ENCODE peak calls at places on chromosomes 13 and 19, in nine cellular contexts. L is HCT116, M is cardiac fibroblast, T is colonic mucosa, O is retinal pigment epithelial cell, E is uterus, G is GM12865, N is fibroblast of lung, Q is ascending aorta. B is an unnamed sample.

GRCh38 chr13:28471408-28471807 is 23.5 kb downstream of the FLT1 start:
- DNase-seq in L (no peak), M (no peak), T (no peak), O (no peak), E (no peak), G (no peak), N (no peak), Q (no peak), B (no peak)

GRCh38 chr13:84192125-84192524 is 309.9 kb upstream of the SLITRK1 start:
- DNase-seq in L (no peak), M (peak; percentile 61), T (no peak), O (peak; percentile 78), E (no peak), G (no peak), N (peak; percentile 47), Q (no peak), B (peak; percentile 37)

GRCh38 chr13:111531505-111531904 is 211.1 kb downstream of the TEX29 start:
- DNase-seq in L (peak; percentile 6), M (peak; percentile 8), T (no peak), O (no peak), E (no peak), G (no peak), N (peak; percentile 20), Q (no peak), B (no peak)

GRCh38 chr19:51293571-51294210 is 17.8 kb upstream of the IGLON5 start:
- DNase-seq in L (no peak), M (no peak), T (no peak), O (no peak), E (no peak), G (no peak), N (no peak), Q (no peak), B (no peak)

GRCh38 chr19:6378036-6378435 is 2.3 kb upstream of the PSPN start:
- DNase-seq in L (no peak), M (no peak), T (no peak), O (peak; percentile 78), E (peak; percentile 59), G (no peak), N (no peak), Q (no peak), B (no peak)

GRCh38 chr19:21947775-21948174 is 63.0 kb downstream of the ZNF208 start:
- DNase-seq in L (peak; percentile 4), M (peak; percentile 11), T (no peak), O (no peak), E (no peak), G (peak; percentile 5), N (peak; percentile 14), Q (no peak), B (no peak)

GRCh38 chr13:49858183-49858856 is 65.8 kb upstream of the KPNA3 start:
- DNase-seq in L (no peak), M (peak; percentile 99), T (no peak), O (peak; percentile 90), E (no peak), G (no peak), N (peak; percentile 95), Q (no peak), B (peak; percentile 97)

GRCh38 chr13:28531195-28531955 is 36.4 kb upstream of the FLT1 start:
- DNase-seq in L (no peak), M (peak; percentile 33), T (peak; percentile 33), O (no peak), E (peak; percentile 40), G (no peak), N (peak; percentile 17), Q (peak; percentile 70), B (peak; percentile 40)

GRCh38 chr13:26961890-26962615 is 201.5 kb upstream of the GPR12 start:
- DNase-seq in L (no peak), M (no peak), T (peak; percentile 90), O (no peak), E (no peak), G (no peak), N (no peak), Q (no peak), B (no peak)

GRCh38 chr13:43300817-43301216 is 277.4 kb downstream of the DNAJC15 start:
- DNase-seq in L (no peak), M (peak; percentile 52), T (no peak), O (no peak), E (no peak), G (no peak), N (peak; percentile 69), Q (no peak), B (peak; percentile 81)

GRCh38 chr13:25715760-25716159 is 336.1 kb downstream of the SHISA2 start:
- DNase-seq in L (no peak), M (no peak), T (no peak), O (no peak), E (no peak), G (no peak), N (no peak), Q (no peak), B (no peak)

GRCh38 chr19:35225951-35226350 is 2.6 kb downstream of the FAM187B start:
- DNase-seq in L (no peak), M (no peak), T (no peak), O (no peak), E (no peak), G (no peak), N (no peak), Q (no peak), B (no peak)

GRCh38 chr13:31191748-31192147 is 8.0 kb upstream of the B3GLCT start:
- DNase-seq in L (no peak), M (no peak), T (no peak), O (no peak), E (no peak), G (no peak), N (no peak), Q (no peak), B (no peak)

DNA sequence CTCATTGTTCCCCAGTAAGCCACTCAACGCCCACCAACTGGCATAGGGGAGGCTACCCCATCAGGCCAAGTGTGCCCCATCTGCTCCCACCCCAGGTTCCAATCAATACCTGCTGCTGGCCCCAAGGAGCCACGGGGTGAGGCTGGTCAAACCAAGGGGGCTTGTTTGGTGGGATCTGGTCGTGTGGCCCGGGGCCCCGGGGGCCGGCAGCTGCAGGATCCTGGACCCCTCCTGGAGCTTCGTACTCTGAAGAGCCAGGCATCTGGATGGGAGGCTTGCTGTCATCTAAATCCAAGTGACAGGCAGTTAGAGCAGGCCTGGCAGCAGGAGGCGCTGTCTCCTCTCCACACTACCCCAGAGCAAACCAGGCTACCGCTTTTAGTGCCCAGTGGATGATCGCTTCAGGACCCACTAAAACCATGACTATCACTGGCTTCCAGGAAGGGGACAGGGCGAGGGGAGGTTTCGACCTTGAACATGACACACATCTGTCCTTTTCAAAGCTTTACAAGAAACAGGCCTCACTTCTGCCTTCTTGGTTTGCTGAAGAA is 14.2 kb downstream of the CHERP start:
- DNase-seq in L (no peak), M (peak; percentile 32), T (no peak), O (no peak), E (no peak), G (peak; percentile 76), N (peak; percentile 29), Q (no peak), B (no peak)
- H3K4me3 ChIP-seq in L (no peak overlapping the region), M (no peak overlapping the region), T (no peak overlapping the region), O (no peak overlapping the region), E (no peak overlapping the region), G (no peak overlapping the region), N (no peak overlapping the region), Q (no peak overlapping the region), B (no peak overlapping the region)

GRCh38 chr13:47454986-47455385 is 546.1 kb downstream of the SUCLA2 start:
- DNase-seq in L (no peak), M (peak; percentile 23), T (no peak), O (no peak), E (no peak), G (no peak), N (peak; percentile 57), Q (no peak), B (peak; percentile 65)

GRCh38 chr13:47459512-47459911 is 541.6 kb downstream of the SUCLA2 start:
- DNase-seq in L (no peak), M (peak; percentile 42), T (no peak), O (no peak), E (no peak), G (peak; percentile 36), N (peak; percentile 75), Q (no peak), B (no peak)

GRCh38 chr13:47457631-47458030 is 543.4 kb downstream of the SUCLA2 start:
- DNase-seq in L (no peak), M (peak; percentile 65), T (no peak), O (no peak), E (no peak), G (no peak), N (peak; percentile 86), Q (no peak), B (peak; percentile 48)

DNA sequence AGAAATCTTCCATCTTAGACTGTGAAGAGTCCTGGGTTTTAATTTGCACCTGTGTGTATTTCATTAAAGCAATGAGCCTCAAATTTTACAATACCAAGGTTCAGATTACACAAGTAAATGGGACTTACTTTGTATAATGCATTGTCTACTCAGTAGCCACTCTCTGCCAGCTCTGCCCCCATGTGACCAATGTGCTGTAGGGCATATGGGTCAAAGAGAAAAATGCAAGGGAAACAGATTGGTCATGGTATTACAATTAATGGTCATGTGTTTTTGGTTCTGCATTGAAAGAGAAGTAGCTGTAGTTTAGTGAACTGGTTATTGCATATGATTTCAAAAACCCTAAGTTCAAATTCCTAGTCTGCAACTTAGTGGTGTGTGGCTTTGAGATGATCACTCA is 545.5 kb downstream of the SUCLA2 start:
- DNase-seq in L (no peak), M (peak; percentile 24), T (no peak), O (no peak), E (no peak), G (peak; percentile 38), N (no peak), Q (no peak), B (peak; percentile 78)
- TF ChIP-seq CTCF in L (no peak), M (peak; percentile 11), T (no peak), O (peak; percentile 34), E (no peak), G (peak; percentile 27), N (peak; percentile 12), Q (no peak), B (no peak)

GRCh38 chr19:7699003-7699402 is 2.9 kb downstream of the FCER2 start:
- DNase-seq in L (no peak), M (no peak), T (no peak), O (no peak), E (no peak), G (no peak), N (no peak), Q (no peak), B (no peak)
- H3K4me3 ChIP-seq in L (no peak overlapping the region), M (no peak overlapping the region), T (no peak overlapping the region), O (no peak overlapping the region), E (no peak overlapping the region), G (peak overlapping the region; percentile 94), N (no peak overlapping the region), Q (no peak overlapping the region), B (no peak overlapping the region)

DNA sequence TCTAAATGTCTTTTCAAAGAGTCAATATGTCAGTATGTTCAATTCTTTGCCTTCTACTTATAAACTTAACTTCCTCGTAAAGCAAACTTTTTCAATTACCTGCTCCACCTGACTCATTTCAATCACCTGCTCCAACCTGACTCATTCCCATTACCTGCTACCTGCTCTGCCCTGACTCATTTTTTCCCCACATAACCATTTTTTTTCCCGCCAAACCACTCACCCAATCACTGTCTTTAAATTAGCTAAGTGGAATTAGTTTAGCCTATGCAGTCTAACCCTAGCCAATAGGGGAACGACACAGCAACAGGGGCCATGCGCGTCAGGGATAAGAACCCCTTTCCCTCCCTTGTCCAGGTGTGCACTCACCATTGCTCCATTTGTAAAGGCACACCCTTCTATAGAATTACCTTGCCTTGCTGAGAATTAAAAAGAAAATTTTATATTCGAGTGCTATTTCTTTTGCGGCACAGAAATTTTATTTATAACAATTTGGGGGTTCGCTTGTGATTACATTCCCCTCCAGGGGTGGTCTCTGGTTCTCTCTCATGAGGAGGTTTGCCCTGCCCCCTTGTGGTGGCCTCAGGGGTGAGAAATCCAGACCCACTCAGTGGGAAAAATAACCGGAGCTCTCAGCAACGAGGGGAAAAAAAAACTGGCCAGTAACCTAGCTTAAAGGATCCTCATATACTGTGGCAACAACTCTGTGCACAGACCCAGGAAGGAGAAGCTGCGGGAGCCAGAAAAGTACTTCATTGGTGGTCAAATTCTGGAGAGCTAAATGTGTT is 193.1 kb downstream of the ZNF486 start:
- DNase-seq in L (no peak), M (no peak), T (no peak), O (no peak), E (no peak), G (no peak), N (no peak), Q (no peak), B (no peak)
- TF ChIP-seq CTCF in L (peak; percentile 11), M (no peak), T (no peak), O (peak; percentile 23), E (no peak), G (no peak), N (no peak), Q (no peak), B (no peak)

B was measured in foreskin fibroblast.